ENCODE peak calls at places on chromosomes 7 and 10, in five cellular contexts. One of them, this sample, is unnamed.

GRCh38 chr7:112575864-112576263 is 95.1 kb downstream of the LSMEM1 start:
- DNase-seq in heart right ventricle: no peak
- DNase-seq in dorsolateral prefrontal cortex: no peak
- DNase-seq in tibial artery: no peak
- DNase-seq in fibroblast of mammary gland: no peak
- DNase-seq in this sample: no peak

GRCh38 chr7:73987298-73987697 is 40.7 kb upstream of the ELN start:
- DNase-seq in heart right ventricle: no peak
- DNase-seq in dorsolateral prefrontal cortex: no peak
- DNase-seq in tibial artery: no peak
- DNase-seq in fibroblast of mammary gland: no peak
- DNase-seq in this sample: no peak

GRCh38 chr7:29987821-29988317 is 1.7 kb downstream of the SCRN1 start:
- DNase-seq in heart right ventricle: no peak
- DNase-seq in dorsolateral prefrontal cortex: no peak
- DNase-seq in tibial artery: no peak
- DNase-seq in fibroblast of mammary gland: peak; percentile 91
- DNase-seq in this sample: no peak

GRCh38 chr7:115724400-115725056 is 306.0 kb downstream of the TFEC start:
- DNase-seq in heart right ventricle: no peak
- DNase-seq in dorsolateral prefrontal cortex: no peak
- DNase-seq in tibial artery: no peak
- DNase-seq in fibroblast of mammary gland: no peak
- DNase-seq in this sample: no peak

GRCh38 chr10:84613336-84614021 is 285.1 kb downstream of the CCSER2 start:
- DNase-seq in heart right ventricle: peak; percentile 9
- DNase-seq in dorsolateral prefrontal cortex: peak; percentile 55
- DNase-seq in tibial artery: no peak
- DNase-seq in fibroblast of mammary gland: peak; percentile 4
- DNase-seq in this sample: no peak

GRCh38 chr7:140189917-140190316 is 13.1 kb upstream of the KDM7A start:
- DNase-seq in heart right ventricle: no peak
- DNase-seq in dorsolateral prefrontal cortex: no peak
- DNase-seq in tibial artery: no peak
- DNase-seq in fibroblast of mammary gland: no peak
- DNase-seq in this sample: no peak

GRCh38 chr7:34755008-34755407 is 97.0 kb downstream of the NPSR1 start:
- DNase-seq in heart right ventricle: no peak
- DNase-seq in dorsolateral prefrontal cortex: no peak
- DNase-seq in tibial artery: no peak
- DNase-seq in fibroblast of mammary gland: no peak
- DNase-seq in this sample: no peak

GRCh38 chr10:96053985-96054384 is 10.6 kb downstream of the CCNJ start:
- DNase-seq in heart right ventricle: no peak
- DNase-seq in dorsolateral prefrontal cortex: no peak
- DNase-seq in tibial artery: no peak
- DNase-seq in fibroblast of mammary gland: no peak
- DNase-seq in this sample: no peak

GRCh38 chr10:70863470-70864160 is 24.8 kb downstream of the PCBD1 start:
- DNase-seq in heart right ventricle: no peak
- DNase-seq in dorsolateral prefrontal cortex: no peak
- DNase-seq in tibial artery: no peak
- DNase-seq in fibroblast of mammary gland: no peak
- DNase-seq in this sample: no peak

GRCh38 chr7:19294629-19295028 is 149.4 kb upstream of the FERD3L start:
- DNase-seq in heart right ventricle: no peak
- DNase-seq in dorsolateral prefrontal cortex: no peak
- DNase-seq in tibial artery: no peak
- DNase-seq in fibroblast of mammary gland: peak; percentile 59
- DNase-seq in this sample: no peak

GRCh38 chr7:71303566-71303965 is 171.6 kb downstream of the GALNT17 start:
- DNase-seq in heart right ventricle: no peak
- DNase-seq in dorsolateral prefrontal cortex: no peak
- DNase-seq in tibial artery: no peak
- DNase-seq in fibroblast of mammary gland: peak; percentile 14
- DNase-seq in this sample: no peak

GRCh38 chr7:93055543-93056107 is 62.2 kb downstream of the SAMD9 start:
- DNase-seq in heart right ventricle: no peak
- DNase-seq in dorsolateral prefrontal cortex: no peak
- DNase-seq in tibial artery: no peak
- DNase-seq in fibroblast of mammary gland: peak; percentile 58
- DNase-seq in this sample: peak; percentile 27

DNA sequence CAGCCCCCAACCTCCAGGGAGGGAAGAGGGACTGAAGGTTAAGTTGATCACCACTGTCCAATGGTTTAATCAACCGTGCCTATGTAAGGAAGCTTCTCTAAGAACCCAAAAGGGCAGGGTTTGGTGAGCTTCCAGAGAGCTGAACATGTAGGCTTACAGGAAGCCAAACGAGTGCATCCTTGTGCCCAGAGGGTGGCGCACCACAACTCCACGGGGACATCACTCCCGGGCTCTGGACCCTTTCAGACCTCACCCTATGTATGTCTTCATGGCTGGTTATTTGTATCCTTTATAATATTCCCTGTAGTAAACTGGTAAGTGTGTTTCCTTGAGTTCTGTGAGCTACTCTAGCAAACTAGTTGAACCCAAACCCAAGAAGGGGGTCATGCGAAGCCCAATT is 11.5 kb upstream of the NFKB2 start:
- DNase-seq in heart right ventricle: no peak
- DNase-seq in dorsolateral prefrontal cortex: no peak
- DNase-seq in tibial artery: no peak
- DNase-seq in fibroblast of mammary gland: peak; percentile 21
- DNase-seq in this sample: no peak
- TF ChIP-seq CTCF in heart right ventricle: peak; percentile 15
- TF ChIP-seq CTCF in dorsolateral prefrontal cortex: no peak
- TF ChIP-seq CTCF in tibial artery: no peak
- TF ChIP-seq CTCF in fibroblast of mammary gland: no peak
- TF ChIP-seq CTCF in this sample: peak; percentile 28

DNA sequence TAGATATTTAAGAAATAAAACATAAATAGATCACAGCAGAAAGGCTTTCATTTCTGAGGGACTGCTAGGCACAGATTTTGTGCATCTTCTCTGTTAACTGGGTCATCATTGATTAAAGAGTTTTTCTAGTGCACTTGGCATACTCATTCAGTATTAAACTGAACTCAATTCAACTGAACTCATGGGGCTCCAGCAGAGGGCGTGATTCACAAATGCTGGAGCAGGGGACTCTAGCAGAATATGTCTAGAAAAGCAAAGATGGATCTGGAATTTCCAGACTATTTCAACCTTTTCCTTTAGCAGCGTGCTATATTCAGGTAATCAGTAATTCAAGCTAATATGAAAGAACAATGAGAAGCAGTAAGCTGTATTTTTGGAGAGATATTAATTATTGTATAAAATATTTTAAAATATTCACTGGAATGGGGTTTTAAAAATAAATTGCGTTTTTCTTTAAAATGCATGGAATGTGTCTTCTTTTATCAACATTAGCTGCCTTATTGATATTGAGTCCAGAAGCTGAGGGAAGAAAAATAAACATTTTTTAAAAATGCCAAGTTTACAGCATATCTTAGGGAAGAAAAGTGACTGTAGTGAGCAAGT is 296.8 kb upstream of the CACNA2D1 start:
- DNase-seq in heart right ventricle: peak; percentile 11
- DNase-seq in dorsolateral prefrontal cortex: no peak
- DNase-seq in tibial artery: no peak
- DNase-seq in fibroblast of mammary gland: peak; percentile 64
- DNase-seq in this sample: no peak
- TF ChIP-seq CTCF in heart right ventricle: peak; percentile 49
- TF ChIP-seq CTCF in dorsolateral prefrontal cortex: peak; percentile 32
- TF ChIP-seq CTCF in tibial artery: no peak
- TF ChIP-seq CTCF in fibroblast of mammary gland: peak; percentile 88
- TF ChIP-seq CTCF in this sample: peak; percentile 88

GRCh38 chr7:117901089-117901797 is 28.0 kb upstream of the CTTNBP2 start:
- DNase-seq in heart right ventricle: no peak
- DNase-seq in dorsolateral prefrontal cortex: no peak
- DNase-seq in tibial artery: no peak
- DNase-seq in fibroblast of mammary gland: no peak
- DNase-seq in this sample: no peak
- TF ChIP-seq CTCF in heart right ventricle: no peak
- TF ChIP-seq CTCF in dorsolateral prefrontal cortex: no peak
- TF ChIP-seq CTCF in tibial artery: no peak
- TF ChIP-seq CTCF in fibroblast of mammary gland: no peak
- TF ChIP-seq CTCF in this sample: no peak

GRCh38 chr7:100457033-100457432 is 7.0 kb downstream of the SPACDR start:
- DNase-seq in heart right ventricle: no peak
- DNase-seq in dorsolateral prefrontal cortex: no peak
- DNase-seq in tibial artery: no peak
- DNase-seq in fibroblast of mammary gland: no peak
- DNase-seq in this sample: no peak

GRCh38 chr7:100452513-100452912 is 11.5 kb downstream of the SPACDR start:
- DNase-seq in heart right ventricle: no peak
- DNase-seq in dorsolateral prefrontal cortex: no peak
- DNase-seq in tibial artery: no peak
- DNase-seq in fibroblast of mammary gland: no peak
- DNase-seq in this sample: no peak

DNA sequence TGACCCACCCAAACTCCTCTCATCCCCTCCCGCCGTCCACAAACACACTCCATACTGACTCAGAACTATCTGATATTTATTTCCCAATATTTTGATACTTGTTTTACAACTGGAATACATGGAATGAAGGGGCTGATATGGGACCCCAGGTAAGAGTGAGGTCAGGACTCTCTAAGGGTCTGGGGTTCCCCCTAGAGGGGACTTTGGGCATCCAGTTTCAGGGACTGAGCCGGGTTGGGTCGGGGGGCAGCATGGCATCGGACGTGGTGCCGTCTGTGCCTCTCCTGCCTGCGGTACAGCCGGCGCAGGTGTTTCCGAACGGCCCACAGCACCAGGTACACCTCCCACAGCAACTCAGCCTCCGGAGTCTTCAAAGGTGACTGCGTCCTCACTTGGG is 7.5 kb downstream of the SPACDR start:
- DNase-seq in heart right ventricle: no peak
- DNase-seq in dorsolateral prefrontal cortex: no peak
- DNase-seq in tibial artery: no peak
- DNase-seq in fibroblast of mammary gland: no peak
- DNase-seq in this sample: no peak
- TF ChIP-seq CTCF in heart right ventricle: no peak
- TF ChIP-seq CTCF in dorsolateral prefrontal cortex: no peak
- TF ChIP-seq CTCF in tibial artery: no peak
- TF ChIP-seq CTCF in fibroblast of mammary gland: no peak
- TF ChIP-seq CTCF in this sample: no peak

GRCh38 chr7:85185355-85186082 is 1.3 kb downstream of the SEMA3D start:
- DNase-seq in heart right ventricle: peak; percentile 42
- DNase-seq in dorsolateral prefrontal cortex: peak; percentile 54
- DNase-seq in tibial artery: peak; percentile 90
- DNase-seq in fibroblast of mammary gland: peak; percentile 61
- DNase-seq in this sample: no peak

GRCh38 chr7:85186521-85187241 is at the start of gene SEMA3D:
- DNase-seq in heart right ventricle: peak; percentile 52
- DNase-seq in dorsolateral prefrontal cortex: peak; percentile 77
- DNase-seq in tibial artery: peak; percentile 87
- DNase-seq in fibroblast of mammary gland: peak; percentile 75
- DNase-seq in this sample: no peak

GRCh38 chr7:85186083-85186520 is 754 bp downstream of the SEMA3D start:
- DNase-seq in heart right ventricle: peak; percentile 6
- DNase-seq in dorsolateral prefrontal cortex: no peak
- DNase-seq in tibial artery: peak; percentile 73
- DNase-seq in fibroblast of mammary gland: peak; percentile 43
- DNase-seq in this sample: no peak

DNA sequence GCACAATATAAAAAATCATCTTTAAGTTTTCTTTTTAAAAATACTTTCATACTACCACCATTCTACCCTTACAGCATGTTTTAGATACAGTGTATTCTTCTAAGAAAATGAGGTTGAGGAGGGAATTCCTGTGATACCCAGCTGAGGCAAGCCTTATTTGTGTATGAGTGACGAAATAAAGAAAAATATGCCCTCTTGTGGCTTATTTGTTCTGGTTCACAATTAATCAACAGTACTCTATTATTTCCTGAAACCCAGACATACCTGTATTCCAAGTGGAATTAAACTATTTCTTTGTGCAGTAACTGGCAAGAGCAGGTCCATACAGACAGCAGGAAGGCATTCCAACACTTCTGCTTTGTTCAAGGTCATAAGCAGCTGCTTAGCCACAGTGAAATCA is 4.5 kb upstream of the SEMA3D start:
- DNase-seq in heart right ventricle: no peak
- DNase-seq in dorsolateral prefrontal cortex: no peak
- DNase-seq in tibial artery: no peak
- DNase-seq in fibroblast of mammary gland: peak; percentile 43
- DNase-seq in this sample: no peak
- TF ChIP-seq CTCF in heart right ventricle: no peak
- TF ChIP-seq CTCF in dorsolateral prefrontal cortex: no peak
- TF ChIP-seq CTCF in tibial artery: peak; percentile 10
- TF ChIP-seq CTCF in fibroblast of mammary gland: peak; percentile 44
- TF ChIP-seq CTCF in this sample: peak; percentile 29

GRCh38 chr10:98309366-98310355 is 41.7 kb upstream of the LOXL4 start:
- DNase-seq in heart right ventricle: peak; percentile 70
- DNase-seq in dorsolateral prefrontal cortex: peak; percentile 71
- DNase-seq in tibial artery: peak; percentile 84
- DNase-seq in fibroblast of mammary gland: peak; percentile 83
- DNase-seq in this sample: peak; percentile 89
- TF ChIP-seq CTCF in heart right ventricle: peak; percentile 82
- TF ChIP-seq CTCF in dorsolateral prefrontal cortex: peak; percentile 64
- TF ChIP-seq CTCF in tibial artery: peak; percentile 87
- TF ChIP-seq CTCF in fibroblast of mammary gland: peak; percentile 90
- TF ChIP-seq CTCF in this sample: peak; percentile 87

DNA sequence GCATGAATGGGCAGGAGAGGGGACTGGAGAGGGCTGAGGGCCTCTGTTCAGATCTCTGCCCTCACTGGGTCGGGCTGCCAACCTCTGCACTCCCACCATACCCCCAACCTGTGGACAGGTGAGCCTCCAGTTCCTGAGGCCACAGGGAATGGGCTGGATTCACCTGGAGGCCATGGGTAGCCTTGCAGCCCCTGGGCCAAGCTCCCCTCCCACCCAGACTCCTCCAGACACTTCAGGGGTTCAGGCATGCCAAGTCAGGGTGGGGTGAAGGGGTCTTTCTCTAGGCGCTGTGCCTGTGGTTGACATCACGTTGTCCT is 80.5 kb downstream of the ZMIZ1 start:
- DNase-seq in heart right ventricle: no peak
- DNase-seq in dorsolateral prefrontal cortex: no peak
- DNase-seq in tibial artery: no peak
- DNase-seq in fibroblast of mammary gland: no peak
- DNase-seq in this sample: no peak
- TF ChIP-seq CTCF in heart right ventricle: no peak
- TF ChIP-seq CTCF in dorsolateral prefrontal cortex: peak; percentile 8
- TF ChIP-seq CTCF in tibial artery: no peak
- TF ChIP-seq CTCF in fibroblast of mammary gland: no peak
- TF ChIP-seq CTCF in this sample: no peak

DNA sequence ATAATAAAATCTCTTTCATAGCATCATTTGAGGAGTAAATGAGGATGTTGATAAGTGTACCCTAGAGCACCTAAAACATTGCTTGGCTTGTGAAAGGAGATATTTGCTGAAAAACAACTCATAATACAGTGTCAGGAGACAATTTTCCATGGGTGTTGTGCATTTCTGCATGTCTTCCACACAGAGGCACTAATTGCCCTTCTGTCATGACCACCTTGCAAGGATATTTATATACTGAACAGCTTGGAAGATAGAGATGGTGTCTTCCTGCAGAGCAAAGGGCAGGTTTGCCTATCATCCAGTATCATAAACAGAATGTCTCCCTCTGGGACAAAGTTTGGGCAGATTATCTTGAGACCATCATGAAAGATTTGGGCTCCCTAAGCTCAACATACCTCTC is 495.2 kb upstream of the LRRN3 start:
- DNase-seq in heart right ventricle: no peak
- DNase-seq in dorsolateral prefrontal cortex: no peak
- DNase-seq in tibial artery: no peak
- DNase-seq in fibroblast of mammary gland: no peak
- DNase-seq in this sample: no peak
- TF ChIP-seq CTCF in heart right ventricle: peak; percentile 7
- TF ChIP-seq CTCF in dorsolateral prefrontal cortex: no peak
- TF ChIP-seq CTCF in tibial artery: no peak
- TF ChIP-seq CTCF in fibroblast of mammary gland: no peak
- TF ChIP-seq CTCF in this sample: peak; percentile 22

This sample was measured in D721Med.